ENCODE peak calls at places on chromosomes 16 and 17, in six cellular contexts. U is sigmoid colon, B is cardiac muscle cell, T is A549, K is PC-3, H is tibial nerve. A is an unnamed sample. For H3K4me1, the result is how much of the 10 kb centered on the place peaks cover.

GRCh38 chr17:8766731-8767130 is 8.4 kb upstream of the SPDYE4 start:
- DNase-seq in U (no peak), T (no peak), H (no peak), B (no peak), K (no peak), A (no peak)

GRCh38 chr17:43881758-43882505 is 25.4 kb downstream of the MPP2 start:
- DNase-seq in B (no peak), K (no peak), T (no peak), H (no peak), U (no peak), A (no peak)

GRCh38 chr17:65536573-65537342 is 24.7 kb downstream of the AXIN2 start:
- DNase-seq in T (no peak), U (peak), H (no peak), K (no peak), B (no peak), A (no peak)

GRCh38 chr17:15264542-15264941 is 584 bp downstream of the PMP22 start:
- DNase-seq in T (peak), B (no peak), K (peak), H (no peak), U (no peak), A (peak)

GRCh38 chr16:88681709-88682451 is 4.4 kb downstream of the SNAI3 start:
- DNase-seq in H (peak), T (no peak), K (no peak), U (no peak), B (no peak), A (no peak)

GRCh38 chr16:3171181-3171854 is 16.7 kb upstream of the OR1F1 start:
- DNase-seq in T (no peak), B (no peak), K (no peak), U (peak), H (no peak), A (no peak)

GRCh38 chr17:78278139-78278741 is 46.8 kb downstream of the TMEM235 start:
- DNase-seq in T (no peak), H (no peak), K (no peak), B (no peak), U (no peak), A (no peak)

GRCh38 chr17:64332502-64332901 is 58.2 kb downstream of the PECAM1 start:
- DNase-seq in B (no peak), K (peak), T (no peak), H (no peak), U (no peak), A (no peak)

GRCh38 chr16:11152677-11153321 is 103.2 kb downstream of the SOCS1 start:
- DNase-seq in K (no peak), T (no peak), U (no peak), H (no peak), B (no peak), A (no peak)

GRCh38 chr16:53022374-53022773 is 30.3 kb downstream of the CHD9NB start:
- DNase-seq in K (peak), T (peak), U (no peak), H (no peak), B (peak), A (peak)

GRCh38 chr17:57555636-57556175 is 189.4 kb downstream of the CCDC182 start:
- DNase-seq in B (no peak), T (no peak), H (no peak), K (peak), U (no peak), A (no peak)

GRCh38 chr16:561957-562938 is 2.1 kb downstream of the PRR35 start:
- DNase-seq in H (no peak), B (no peak), T (no peak), K (no peak), U (no peak), A (no peak)

GRCh38 chr17:40490289-40490853 is 11.1 kb downstream of the TNS4 start:
- DNase-seq in T (peak), B (peak), U (peak), K (peak), H (peak), A (peak)

GRCh38 chr16:54242199-54242598 is 44.4 kb downstream of the IRX3 start:
- DNase-seq in T (peak), B (peak), U (no peak), K (peak), H (no peak), A (no peak)

GRCh38 chr17:62648247-62648953 is 20.9 kb downstream of the MRC2 start:
- DNase-seq in U (peak), B (no peak), H (no peak), T (no peak), K (no peak), A (no peak)

GRCh38 chr17:15266325-15266950 is 1.3 kb upstream of the PMP22 start:
- DNase-seq in T (no peak), B (no peak), K (no peak), H (no peak), U (no peak), A (no peak)

GRCh38 chr16:11973065-11973464 is 3.5 kb upstream of the SNX29 start:
- DNase-seq in B (no peak), T (no peak), H (no peak), K (no peak), U (no peak), A (no peak)

GRCh38 chr17:31746884-31747495 is 112.1 kb downstream of the COPRS start:
- DNase-seq in K (no peak), B (no peak), U (no peak), H (no peak), T (no peak), A (no peak)

GRCh38 chr16:64545769-64546168 is 576.1 kb downstream of the CDH11 start:
- DNase-seq in B (peak), T (no peak), H (no peak), K (peak), U (no peak), A (no peak)

GRCh38 chr17:38559025-38559879 is 46.5 kb downstream of the SRCIN1 start:
- DNase-seq in H (peak), T (peak), B (peak), K (no peak), U (peak), A (peak)

GRCh38 chr17:29577009-29577777 is 8.7 kb downstream of the TP53I13 start:
- DNase-seq in K (no peak), B (no peak), H (no peak), U (no peak), T (no peak), A (peak)

GRCh38 chr16:66495440-66495839 is 54.5 kb downstream of the TK2 start:
- DNase-seq in B (no peak), T (no peak), U (peak), H (no peak), K (no peak), A (no peak)

GRCh38 chr17:80146121-80147034 is 550 bp downstream of the EIF4A3 start:
- DNase-seq in K (peak), H (no peak), B (peak), U (peak), T (peak), A (no peak)

GRCh38 chr16:1026057-1026783 is 44.6 kb downstream of the SOX8 start:
- DNase-seq in U (no peak), T (no peak), K (no peak), H (no peak), B (peak), A (no peak)

GRCh38 chr17:30219833-30220232 is 15.7 kb downstream of the SLC6A4 start:
- DNase-seq in U (no peak), K (no peak), T (no peak), H (no peak), B (no peak), A (no peak)

GRCh38 chr16:4293822-4294457 is 21.1 kb upstream of the TFAP4 start:
- DNase-seq in U (peak), H (no peak), K (peak), T (peak), B (peak), A (peak)

GRCh38 chr17:67211742-67212141 is 33.3 kb downstream of the HELZ start:
- DNase-seq in B (no peak), T (no peak), U (no peak), H (no peak), K (no peak), A (no peak)

GRCh38 chr16:89395150-89396142 is 94.9 kb downstream of the ANKRD11 start:
- DNase-seq in H (peak), K (peak), B (no peak), U (peak), T (peak), A (peak)

GRCh38 chr16:86554917-86555762 is at the start of gene MTHFSD:
- DNase-seq in T (peak), B (peak), H (peak), K (peak), U (peak), A (peak)

GRCh38 chr16:85699628-85700027 is 10.9 kb upstream of the GINS2 start:
- DNase-seq in H (no peak), U (no peak), K (no peak), B (peak), T (peak), A (no peak)

GRCh38 chr17:7707858-7708750 is 3.1 kb downstream of the EFNB3 start:
- DNase-seq in T (no peak), H (no peak), B (no peak), K (no peak), U (no peak), A (no peak)

GRCh38 chr16:66036775-66037715 is 329.4 kb upstream of the CDH5 start:
- DNase-seq in H (peak), K (no peak), B (no peak), U (no peak), T (no peak), A (no peak)

GRCh38 chr17:50180066-50180465 is 14.3 kb downstream of the SGCA start:
- DNase-seq in K (no peak), B (no peak), U (no peak), H (no peak), T (no peak), A (no peak)
- H3K4me1 ChIP-seq in K (under half), B (under half), U (half or more), H (under half), T (half or more), A (under half)

GRCh38 chr16:75280331-75280804 is 28.9 kb upstream of the BCAR1 start:
- DNase-seq in B (no peak), U (no peak), H (no peak), T (no peak), K (no peak), A (no peak)
- H3K27ac ChIP-seq in B (no peak), U (no peak), H (no peak), T (no peak), K (no peak), A (no peak)

DNA sequence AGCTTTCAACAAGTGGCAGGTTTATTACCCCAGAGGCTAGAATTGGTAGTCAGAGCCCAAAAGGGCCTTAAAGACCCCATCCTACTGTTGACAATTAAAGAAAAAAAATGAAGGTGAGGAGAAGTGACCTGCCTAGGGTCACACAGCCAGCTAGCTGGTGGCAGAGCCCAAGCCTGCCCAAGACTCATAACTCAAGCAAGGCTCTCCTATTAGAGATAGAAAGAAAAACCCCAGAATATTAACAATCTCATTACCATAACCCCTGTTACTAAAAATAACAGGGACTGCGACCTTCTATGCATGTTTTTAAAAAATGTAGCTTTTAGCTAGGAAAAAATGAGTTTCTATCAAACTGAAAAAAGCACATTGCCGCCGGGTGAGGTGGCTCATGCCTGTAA is 14.0 kb downstream of the HSPB9 start:
- DNase-seq in B (no peak), U (no peak), K (no peak), H (no peak), T (no peak), A (no peak)
- H3K4me1 ChIP-seq in B (under half), U (under half), K (under half), H (under half), T (under half), A (half or more)

DNA sequence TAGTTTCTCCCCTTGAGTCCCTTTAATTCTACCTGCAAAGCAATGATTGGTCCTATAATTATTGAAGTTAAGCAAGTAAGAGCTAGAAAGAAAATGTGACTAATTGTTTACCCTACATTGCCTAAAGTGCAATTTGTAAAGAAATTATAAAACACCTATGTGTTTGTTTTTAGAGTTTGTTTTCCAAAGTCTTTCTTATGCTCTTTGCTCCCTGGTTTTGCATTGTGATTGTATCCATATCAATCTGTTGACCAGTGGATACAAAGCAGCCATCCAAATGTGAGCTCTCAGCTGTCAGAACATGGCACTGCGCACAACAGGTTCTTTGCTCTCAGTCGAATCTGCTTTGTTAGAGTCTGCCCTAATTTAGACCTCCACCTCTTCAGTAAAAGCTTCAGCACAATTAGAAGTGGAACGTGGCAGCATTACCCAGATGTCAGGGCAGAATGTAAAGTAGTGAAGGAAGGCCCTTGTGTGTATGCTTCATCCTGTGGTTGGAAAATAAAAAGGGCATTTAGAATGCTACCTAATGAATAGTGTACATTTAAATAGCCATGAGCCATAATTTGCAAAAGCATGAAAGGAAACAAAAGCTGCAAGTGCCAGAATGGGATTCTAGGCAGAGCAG is 70.5 kb downstream of the AATF start:
- DNase-seq in K (no peak), H (no peak), T (no peak), B (peak), U (no peak), A (no peak)
- H3K27ac ChIP-seq in K (no peak), H (no peak), T (no peak), B (peak), U (no peak), A (no peak)

DNA sequence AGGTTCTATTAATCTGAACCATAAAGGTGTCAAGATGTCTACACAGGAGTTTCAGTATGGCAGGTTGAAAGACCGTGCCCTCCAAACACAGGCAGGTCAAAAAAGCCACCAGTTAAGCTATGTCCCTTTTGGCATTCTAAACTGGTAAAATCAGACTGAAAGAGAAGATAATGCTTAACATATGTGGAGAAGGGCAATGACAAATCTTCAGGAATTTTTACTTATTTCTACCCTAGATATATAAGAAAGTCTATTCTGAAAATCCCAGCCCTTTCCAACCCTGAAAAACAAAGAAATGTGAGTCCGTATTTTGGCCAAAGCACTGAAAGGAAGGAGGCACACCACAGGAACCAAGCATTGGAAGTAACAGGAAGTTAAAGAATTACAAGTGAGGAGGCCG is 16.5 kb downstream of the AP1G1 start:
- DNase-seq in T (no peak), U (no peak), B (no peak), H (no peak), K (no peak), A (no peak)
- H3K4me1 ChIP-seq in T (under half), U (under half), B (under half), H (under half), K (under half), A (half or more)

GRCh38 chr17:6153416-6153815 is 83.2 kb downstream of the WSCD1 start:
- DNase-seq in B (no peak), U (no peak), T (no peak), K (no peak), H (no peak), A (no peak)
- H3K27ac ChIP-seq in B (no peak), U (no peak), T (no peak), K (no peak), H (no peak), A (no peak)

GRCh38 chr17:16875662-16876061 is 96.3 kb downstream of the TNFRSF13B start:
- DNase-seq in K (no peak), U (no peak), H (no peak), B (no peak), T (no peak), A (no peak)

GRCh38 chr17:16879686-16880085 is 92.2 kb downstream of the TNFRSF13B start:
- DNase-seq in B (no peak), H (no peak), K (no peak), U (no peak), T (no peak), A (no peak)

GRCh38 chr17:16878547-16879100 is 93.3 kb downstream of the TNFRSF13B start:
- DNase-seq in H (no peak), B (no peak), U (no peak), K (no peak), T (no peak), A (no peak)

GRCh38 chr17:16878084-16878483 is 93.8 kb downstream of the TNFRSF13B start:
- DNase-seq in T (no peak), K (no peak), U (no peak), H (no peak), B (no peak), A (no peak)

DNA sequence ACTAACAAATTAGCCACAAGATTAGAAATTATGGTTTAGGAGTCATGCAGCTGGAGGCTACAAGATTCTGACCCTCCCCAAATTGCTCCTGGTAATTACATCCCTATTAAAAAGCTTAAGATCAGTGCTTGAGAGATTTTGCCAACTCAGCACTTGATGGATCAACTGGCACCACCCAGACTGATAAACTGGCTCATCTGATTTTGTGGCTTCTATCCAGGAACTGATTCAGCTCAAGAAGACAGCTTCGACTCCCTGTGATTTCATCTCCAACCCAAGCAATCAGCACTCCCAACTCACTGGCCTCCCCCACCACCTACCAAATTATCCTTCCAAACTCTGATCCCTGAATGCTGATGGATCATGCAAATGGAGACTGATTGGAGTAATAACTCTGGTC is 94.8 kb downstream of the TNFRSF13B start:
- DNase-seq in H (no peak), T (no peak), B (no peak), K (peak), U (no peak), A (no peak)
- H3K4me1 ChIP-seq in H (under half), T (under half), B (under half), K (under half), U (under half), A (under half)

DNA sequence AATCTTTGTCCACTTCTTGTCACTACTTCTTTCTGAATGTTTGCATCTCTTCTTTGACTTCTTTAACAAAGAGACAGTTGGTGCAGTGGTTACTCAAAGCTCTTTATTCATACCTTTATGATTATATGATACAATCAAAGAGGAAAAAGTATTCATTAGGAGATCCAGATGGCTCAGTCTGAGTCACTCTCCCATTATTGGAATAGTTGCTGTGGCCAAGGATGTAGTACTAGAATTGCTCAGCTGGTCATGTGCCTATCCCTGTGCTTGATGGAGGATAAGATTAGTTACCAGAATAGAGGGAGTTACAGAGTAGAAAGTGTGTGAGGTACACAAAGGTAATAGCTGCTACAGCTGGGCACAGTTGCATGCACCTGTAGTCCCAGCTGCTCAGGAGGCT is 18.3 kb downstream of the BCAS3 start:
- DNase-seq in U (no peak), B (no peak), K (peak), T (no peak), H (no peak), A (no peak)
- H3K27ac ChIP-seq in U (no peak), B (no peak), K (no peak), T (no peak), H (no peak), A (no peak)

DNA sequence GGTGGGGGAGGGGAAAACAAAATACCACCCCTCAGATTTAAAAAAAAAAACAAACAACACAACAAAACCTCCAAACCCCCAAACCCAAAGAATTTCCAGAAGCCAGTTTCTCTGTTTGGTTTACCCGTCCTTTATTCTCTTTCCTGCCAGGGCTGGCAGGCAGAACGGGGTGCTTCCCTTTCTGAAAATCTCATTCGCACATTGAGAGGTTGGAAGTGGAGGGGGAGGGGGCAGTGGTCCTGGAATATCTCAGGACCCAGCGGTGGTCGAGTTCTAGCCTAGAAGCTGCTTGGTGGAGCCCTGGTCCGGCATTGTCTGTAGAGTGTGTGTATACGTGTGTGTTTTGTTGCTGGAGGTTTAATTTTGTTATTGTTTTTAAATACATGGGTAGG is 1.3 kb downstream of the CMIP start:
- DNase-seq in H (no peak), U (no peak), B (peak), K (no peak), T (no peak), A (no peak)
- H3K4me1 ChIP-seq in H (under half), U (under half), B (under half), K (under half), T (under half), A (half or more)

GRCh38 chr16:82156761-82157654 is 13.0 kb downstream of the MPHOSPH6 start:
- DNase-seq in H (no peak), T (no peak), K (no peak), U (no peak), B (no peak), A (no peak)

GRCh38 chr16:82152641-82153094 is 17.4 kb downstream of the MPHOSPH6 start:
- DNase-seq in T (peak), U (no peak), H (no peak), K (peak), B (no peak), A (no peak)

GRCh38 chr16:82146957-82147356 is 23.1 kb downstream of the MPHOSPH6 start:
- DNase-seq in H (no peak), K (no peak), B (no peak), T (no peak), U (no peak), A (no peak)

GRCh38 chr16:82150569-82150968 is 19.5 kb downstream of the MPHOSPH6 start:
- DNase-seq in B (no peak), T (no peak), K (no peak), U (no peak), H (no peak), A (no peak)

DNA sequence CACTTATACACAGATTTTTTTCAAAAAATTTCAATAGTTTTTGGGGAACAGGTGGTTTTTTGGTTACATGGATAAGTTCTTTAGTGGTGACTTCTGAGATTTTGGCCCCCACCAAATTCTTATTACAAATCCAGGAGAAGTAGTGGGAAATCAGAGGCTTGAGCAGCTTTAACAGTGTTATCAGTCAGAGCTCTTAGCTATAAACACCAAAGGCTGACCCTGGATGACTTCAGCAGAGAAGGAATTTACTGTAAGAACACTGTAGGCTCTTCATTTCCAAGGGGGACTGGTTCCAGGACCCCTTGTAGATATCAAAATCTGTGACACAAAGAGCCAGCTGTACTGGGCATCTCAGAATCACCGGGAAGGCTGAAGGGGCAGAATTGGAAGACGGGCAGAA is 17.8 kb downstream of the MPHOSPH6 start:
- DNase-seq in H (no peak), K (no peak), T (no peak), B (peak), U (no peak), A (no peak)
- H3K27ac ChIP-seq in H (no peak), K (peak), T (no peak), B (no peak), U (no peak), A (no peak)

A was measured in heart right ventricle.